ENCODE peak calls at places on chromosome 12, in four cellular contexts. B is T-helper 2 cell; T is activated T-cell treated with anti-CD3 and anti-CD28 coated beads, Interleukin-2, amount 50 U/mL, for 48 hours; S is stimulated activated CD4-positive, alpha-beta T cell treated with anti-CD3 and anti-CD28 coated beads, Interleukin-1b, Interleukin-23, amount 100 ng/mL, for 24 hours. Q is an unnamed sample.

GRCh38 chr12:115455268-115455681 is 771.3 kb upstream of the TBX3 start:
- DNase-seq in T (no peak), S (no peak), B (no peak), Q (no peak)

GRCh38 chr12:109461049-109461845 is 15.9 kb downstream of the KCTD10 start:
- DNase-seq in B (no peak), T (no peak), S (no peak), Q (no peak)

GRCh38 chr12:39638840-39639239 is 19.2 kb upstream of the ABCD2 start:
- DNase-seq in S (no peak), T (no peak), B (no peak), Q (no peak)

GRCh38 chr12:9149372-9149771 is 33.7 kb upstream of the A2M start:
- DNase-seq in B (no peak), T (no peak), S (no peak), Q (no peak)

GRCh38 chr12:56321027-56321426 is 5.2 kb upstream of the CNPY2 start:
- DNase-seq in T (no peak), B (no peak), S (no peak), Q (no peak)

GRCh38 chr12:124545508-124546418 is 21.6 kb downstream of the NCOR2 start:
- DNase-seq in B (peak; percentile 27), S (peak; percentile 33), T (peak; percentile 83), Q (no peak)

GRCh38 chr12:24668563-24668962 is 280.3 kb downstream of the BCAT1 start:
- DNase-seq in S (no peak), B (no peak), T (no peak), Q (no peak)

GRCh38 chr12:13436696-13437391 is 240.3 kb downstream of the EMP1 start:
- DNase-seq in B (no peak), S (no peak), T (no peak), Q (no peak)

GRCh38 chr12:72141381-72141780 is 130.8 kb upstream of the TRHDE start:
- DNase-seq in T (no peak), B (no peak), S (no peak), Q (no peak)

GRCh38 chr12:47417146-47417545 is 288.7 kb downstream of the RPAP3 start:
- DNase-seq in B (no peak), S (no peak), T (no peak), Q (no peak)

GRCh38 chr12:96195845-96196451 is 1.8 kb downstream of the ELK3 start:
- DNase-seq in S (peak; percentile 49), B (peak; percentile 30), T (peak; percentile 75), Q (peak; percentile 45)

GRCh38 chr12:41932470-41932991 is 212.1 kb downstream of the GXYLT1 start:
- DNase-seq in S (no peak), B (no peak), T (peak; percentile 18), Q (peak; percentile 68)

GRCh38 chr12:100229036-100229635 is 28.5 kb downstream of the ACTR6 start:
- DNase-seq in T (no peak), B (no peak), S (no peak), Q (no peak)

GRCh38 chr12:91603060-91603459 is 420.4 kb upstream of the DCN start:
- DNase-seq in S (no peak), B (no peak), T (no peak), Q (no peak)

GRCh38 chr12:91630906-91631305 is 448.3 kb upstream of the DCN start:
- DNase-seq in S (no peak), B (no peak), T (no peak), Q (no peak)

GRCh38 chr12:21169878-21170472 is 39.0 kb downstream of the SLCO1B1 start:
- DNase-seq in B (no peak), S (peak; percentile 4), T (peak; percentile 54), Q (peak; percentile 76)

GRCh38 chr12:69405466-69405865 is 45.9 kb downstream of the YEATS4 start:
- DNase-seq in S (no peak), B (no peak), T (no peak), Q (no peak)

GRCh38 chr12:86186449-86186848 is 69.7 kb downstream of the MGAT4C start:
- DNase-seq in S (no peak), B (no peak), T (no peak), Q (no peak)

GRCh38 chr12:4856556-4856955 is 53.1 kb upstream of the KCNA1 start:
- DNase-seq in S (no peak), T (no peak), B (no peak), Q (no peak)

GRCh38 chr12:12927211-12928079 is 24.5 kb downstream of the GPRC5D start:
- DNase-seq in T (peak; percentile 31), B (peak; percentile 29), S (no peak), Q (peak; percentile 88)

GRCh38 chr12:69846976-69847375 is 21.9 kb downstream of the MYRFL start:
- DNase-seq in T (no peak), S (no peak), B (no peak), Q (no peak)

GRCh38 chr12:123973552-123974341 is 732 bp downstream of the ZNF664 start:
- DNase-seq in S (no peak), T (peak; percentile 34), B (no peak), Q (peak; percentile 36)

GRCh38 chr12:122870867-122871664 is 24.9 kb downstream of the VPS37B start:
- DNase-seq in T (no peak), S (no peak), B (no peak), Q (no peak)

GRCh38 chr12:117408161-117408791 is 46.9 kb upstream of the NOS1 start:
- DNase-seq in T (no peak), B (no peak), S (no peak), Q (no peak)

GRCh38 chr12:109718390-109718789 is 4.8 kb downstream of the FAM222A start:
- DNase-seq in S (no peak), B (no peak), T (no peak), Q (no peak)

GRCh38 chr12:64088431-64089349 is 133.4 kb downstream of the KICS2 start:
- DNase-seq in B (no peak), T (no peak), S (no peak), Q (no peak)

GRCh38 chr12:58310368-58310767 is 369.0 kb downstream of the ATP23 start:
- DNase-seq in S (no peak), T (no peak), B (no peak), Q (no peak)

GRCh38 chr12:129570796-129571400 is 332.9 kb downstream of the TMEM132D start:
- DNase-seq in S (no peak), B (no peak), T (no peak), Q (no peak)

GRCh38 chr12:3961573-3961972 is 88.4 kb upstream of the PARP11 start:
- DNase-seq in B (no peak), T (no peak), S (no peak), Q (no peak)

Q was measured in mesothelial cell of epicardium.